ENCODE peak calls at places on chromosome 1, in six cellular contexts. F is psoas muscle; V is neural progenitor cell; P is A549; H is stimulated activated effector memory CD8-positive, alpha-beta T cell treated with anti-CD3 and anti-CD28 coated beads, Interleukin-12 subunit alpha, Interleukin-12 subunit beta, amount 100 ng/mL, for 72 hours; N is NCI-H1930. G is an unnamed sample.

GRCh38 chr1:65319141-65319540 is 9.8 kb downstream of the DNAJC6 start:
- DNase-seq in F (no peak), V (no peak), P (no peak), H (no peak), N (no peak), G (no peak)

GRCh38 chr1:113684153-113684541 is 75.1 kb downstream of the PHTF1 start:
- DNase-seq in F (peak), V (no peak), P (no peak), H (no peak), N (no peak), G (peak)

GRCh38 chr1:99544328-99544727 is 101.6 kb upstream of the PALMD start:
- DNase-seq in F (no peak), V (no peak), P (no peak), H (no peak), N (no peak), G (no peak)

GRCh38 chr1:78619803-78620579 is at the start of gene IFI44L:
- DNase-seq in F (peak), V (no peak), P (no peak), H (peak), N (no peak), G (peak)

GRCh38 chr1:159669338-159669737 is 45.1 kb downstream of the CRP start:
- DNase-seq in F (no peak), V (no peak), P (no peak), H (no peak), N (no peak), G (no peak)

GRCh38 chr1:18461656-18462055 is 19.1 kb upstream of the KLHDC7A start:
- DNase-seq in F (no peak), V (no peak), P (no peak), H (no peak), N (no peak), G (no peak)

GRCh38 chr1:204150702-204151561 is 912 bp downstream of the ETNK2 start:
- DNase-seq in F (peak), V (peak), P (no peak), H (no peak), N (no peak), G (no peak)

GRCh38 chr1:189678779-189679178 is 798.9 kb downstream of the BRINP3 start:
- DNase-seq in F (no peak), V (no peak), P (no peak), H (no peak), N (no peak), G (no peak)

G was measured in BJ.